ENCODE peak calls at places on chromosomes 6 and 20, in nine cellular contexts. K is memory B cell; E is H7; O is NAMALWA; L is pancreas; B is stromal cell of bone marrow; Y is neural progenitor cell; Q is sigmoid colon; H is activated T-helper 1 cell treated with anti-CD3 and anti-CD28 coated beads, Interleukin-2, amount 50 U/mL, for 16 hours. T is an unnamed sample.

GRCh38 chr6:115885636-115886366 is 174.9 kb downstream of the FRK start:
- DNase-seq in E (no peak), K (no peak), H (no peak), B (no peak), Q (no peak), Y (no peak), O (no peak), L (no peak), T (peak)

GRCh38 chr6:75922226-75922625 is 150.2 kb downstream of the IMPG1 start:
- DNase-seq in E (no peak), Q (no peak), O (no peak), L (no peak), B (no peak), Y (no peak), H (no peak), K (no peak), T (no peak)

GRCh38 chr20:39825950-39826349 is 863.1 kb downstream of the MAFB start:
- DNase-seq in Y (no peak), K (no peak), B (no peak), E (no peak), L (no peak), Q (no peak), O (no peak), H (no peak), T (peak)

GRCh38 chr6:88965691-88966090 is 2.3 kb upstream of the RNGTT start:
- DNase-seq in E (no peak), K (no peak), B (no peak), Y (no peak), H (no peak), Q (no peak), O (no peak), L (no peak), T (no peak)

GRCh38 chr20:50491926-50492634 is 18.1 kb upstream of the PTPN1 start:
- DNase-seq in E (no peak), Q (peak), Y (no peak), H (no peak), K (no peak), L (no peak), B (no peak), O (no peak), T (no peak)

GRCh38 chr6:37867756-37868446 is 48.4 kb downstream of the ZFAND3 start:
- DNase-seq in K (no peak), E (no peak), B (no peak), H (no peak), L (no peak), Y (no peak), O (no peak), Q (no peak), T (no peak)

GRCh38 chr20:3577366-3577765 is 85.8 kb downstream of the GFRA4 start:
- DNase-seq in Y (no peak), O (no peak), L (no peak), K (no peak), H (no peak), Q (no peak), E (no peak), B (no peak), T (no peak)

GRCh38 chr6:45076217-45076616 is 251.9 kb upstream of the RUNX2 start:
- DNase-seq in Q (no peak), Y (no peak), K (no peak), E (no peak), L (no peak), O (no peak), B (no peak), H (no peak), T (no peak)

GRCh38 chr6:14910692-14911547 is 334.9 kb upstream of the JARID2 start:
- DNase-seq in B (no peak), E (no peak), Y (no peak), Q (peak), L (no peak), O (peak), K (peak), H (no peak), T (peak)

GRCh38 chr6:159941286-159942113 is 27.4 kb upstream of the IGF2R start:
- DNase-seq in B (peak), K (no peak), L (no peak), H (no peak), Y (peak), O (peak), E (no peak), Q (no peak), T (peak)

GRCh38 chr20:63223121-63223825 is 7.3 kb upstream of the YTHDF1 start:
- DNase-seq in B (no peak), K (peak), Q (no peak), L (no peak), H (no peak), O (peak), E (peak), Y (peak), T (peak)

GRCh38 chr6:77089776-77090175 is 373.5 kb downstream of the HTR1B start:
- DNase-seq in B (no peak), K (no peak), L (no peak), Q (no peak), E (no peak), Y (no peak), H (no peak), O (no peak), T (no peak)

GRCh38 chr20:52852695-52853094 is 119.5 kb upstream of the TSHZ2 start:
- DNase-seq in L (no peak), O (no peak), E (no peak), Q (no peak), H (no peak), B (no peak), Y (no peak), K (no peak), T (no peak)

GRCh38 chr6:36392621-36393020 is 5.2 kb upstream of the ETV7 start:
- DNase-seq in O (no peak), E (no peak), Y (no peak), Q (no peak), B (no peak), K (no peak), L (no peak), H (no peak), T (no peak)

GRCh38 chr6:80527552-80528052 is 421.1 kb downstream of the BCKDHB start:
- DNase-seq in H (no peak), Y (no peak), L (no peak), E (no peak), K (no peak), Q (no peak), B (no peak), O (no peak), T (no peak)

GRCh38 chr20:37735541-37735940 is 41.7 kb downstream of the CTNNBL1 start:
- DNase-seq in L (no peak), B (no peak), O (no peak), Q (no peak), H (no peak), K (no peak), E (no peak), Y (no peak), T (no peak)

GRCh38 chr20:10067305-10067704 is 32.5 kb downstream of the ANKEF1 start:
- DNase-seq in K (no peak), E (no peak), B (peak), O (no peak), H (no peak), Q (no peak), Y (no peak), L (no peak), T (no peak)

GRCh38 chr6:41654433-41655020 is 16.3 kb downstream of the MDFI start:
- DNase-seq in E (no peak), K (no peak), Q (peak), H (no peak), O (no peak), L (no peak), B (no peak), Y (no peak), T (no peak)

GRCh38 chr6:133083248-133083967 is 157.7 kb upstream of the EYA4 start:
- DNase-seq in L (no peak), E (no peak), B (no peak), K (no peak), Q (no peak), Y (no peak), H (no peak), O (no peak), T (no peak)

GRCh38 chr6:6270948-6271347 is 49.5 kb downstream of the F13A1 start:
- DNase-seq in L (no peak), Y (no peak), H (no peak), K (no peak), O (no peak), Q (no peak), E (no peak), B (no peak), T (no peak)